ENCODE peak calls at places on chromosome 11, in five cellular contexts. U is glutamatergic neuron, C is B cell, J is astrocyte, E is activated B cell treated with CpG ODN at 0.5 μM for 24 hours. T is an unnamed sample.

GRCh38 chr11:35629914-35630313 is 11.7 kb downstream of the FJX1 start:
- DNase-seq in U (no peak), C (no peak), J (peak), E (no peak), T (no peak)

GRCh38 chr11:16775604-16776283 is 37.3 kb downstream of the C11orf58 start:
- DNase-seq in U (no peak), C (no peak), J (no peak), E (no peak), T (no peak)

GRCh38 chr11:32829157-32829679 is 509 bp upstream of the PRRG4 start:
- DNase-seq in U (no peak), C (no peak), J (no peak), E (no peak), T (no peak)

GRCh38 chr11:47441421-47441820 is 7.5 kb downstream of the RAPSN start:
- DNase-seq in U (no peak), C (no peak), J (no peak), E (no peak), T (no peak)

GRCh38 chr11:117866526-117866925 is 9.9 kb downstream of the FXYD6 start:
- DNase-seq in U (no peak), C (no peak), J (no peak), E (no peak), T (no peak)

GRCh38 chr11:20008190-20008801 is 152.0 kb downstream of the DBX1 start:
- DNase-seq in U (no peak), C (no peak), J (no peak), E (no peak), T (no peak)

GRCh38 chr11:102662607-102663006 is 37.5 kb upstream of the MMP20 start:
- DNase-seq in U (no peak), C (no peak), J (no peak), E (no peak), T (no peak)

GRCh38 chr11:70312401-70313357 is 42.2 kb downstream of the PPFIA1 start:
- DNase-seq in U (no peak), C (no peak), J (no peak), E (no peak), T (no peak)

GRCh38 chr11:112999518-112999917 is 38.3 kb downstream of the NCAM1 start:
- DNase-seq in U (peak), C (no peak), J (no peak), E (no peak), T (no peak)

GRCh38 chr11:5684627-5685362 is at the start of gene TRIM5:
- DNase-seq in U (peak), C (peak), J (peak), E (peak), T (no peak)

GRCh38 chr11:85394288-85394687 is 232.9 kb downstream of the DLG2 start:
- DNase-seq in U (no peak), C (no peak), J (no peak), E (no peak), T (no peak)

GRCh38 chr11:76455931-76456330 is 11.1 kb downstream of the EMSY start:
- DNase-seq in U (no peak), C (no peak), J (no peak), E (no peak), T (no peak)

GRCh38 chr11:45856044-45856468 is 8.8 kb downstream of the CRY2 start:
- DNase-seq in U (no peak), C (no peak), J (peak), E (no peak), T (no peak)

GRCh38 chr11:4882543-4882942 is 843 bp downstream of the OR51T1 start:
- DNase-seq in U (no peak), C (no peak), J (no peak), E (no peak), T (no peak)

GRCh38 chr11:85590848-85591483 is 36.2 kb downstream of the DLG2 start:
- DNase-seq in U (no peak), C (no peak), J (peak), E (no peak), T (no peak)

GRCh38 chr11:44564653-44565007 is 833 bp upstream of the CD82 start:
- DNase-seq in U (no peak), C (no peak), J (peak), E (no peak), T (no peak)

GRCh38 chr11:130653838-130654601 is 205.6 kb downstream of the ADAMTS15 start:
- DNase-seq in U (no peak), C (no peak), J (peak), E (no peak), T (no peak)

GRCh38 chr11:64490562-64491216 is 100.3 kb upstream of the SLC22A12 start:
- DNase-seq in U (no peak), C (no peak), J (no peak), E (no peak), T (no peak)

GRCh38 chr11:65130631-65131416 is 3.5 kb downstream of the SYVN1 start:
- DNase-seq in U (no peak), C (no peak), J (no peak), E (no peak), T (no peak)

GRCh38 chr11:1706634-1707400 is 9.8 kb downstream of the KRTAP5-6 start:
- DNase-seq in U (no peak), C (no peak), J (no peak), E (no peak), T (no peak)

GRCh38 chr11:130861283-130861682 is 55.0 kb downstream of the SNX19 start:
- DNase-seq in U (no peak), C (no peak), J (no peak), E (no peak), T (no peak)

GRCh38 chr11:12433571-12434061 is 56.2 kb downstream of the PARVA start:
- DNase-seq in U (no peak), C (no peak), J (peak), E (no peak), T (no peak)

GRCh38 chr11:20035701-20036601 is 124.3 kb downstream of the DBX1 start:
- DNase-seq in U (no peak), C (no peak), J (peak), E (no peak), T (no peak)

GRCh38 chr11:78022397-78023396 is at the start of gene KCTD14:
- DNase-seq in U (peak), C (no peak), J (no peak), E (no peak), T (no peak)

GRCh38 chr11:97118756-97119155 is 728.9 kb downstream of the JRKL start:
- DNase-seq in U (no peak), C (no peak), J (no peak), E (no peak), T (no peak)

GRCh38 chr11:11510939-11511338 is 110.9 kb downstream of the GALNT18 start:
- DNase-seq in U (peak), C (no peak), J (peak), E (no peak), T (no peak)

GRCh38 chr11:69064394-69064957 is 15.7 kb downstream of the TPCN2 start:
- DNase-seq in U (peak), C (no peak), J (no peak), E (no peak), T (no peak)

GRCh38 chr11:111441443-111441842 is 62.4 kb upstream of the POU2AF1 start:
- DNase-seq in U (no peak), C (no peak), J (peak), E (no peak), T (no peak)

GRCh38 chr11:1953489-1954284 is 6.6 kb downstream of the MRPL23 start:
- DNase-seq in U (no peak), C (peak), J (no peak), E (no peak), T (no peak)

GRCh38 chr11:32081129-32081641 is 9.7 kb upstream of the RCN1 start:
- DNase-seq in U (peak), C (no peak), J (peak), E (no peak), T (no peak)

DNA sequence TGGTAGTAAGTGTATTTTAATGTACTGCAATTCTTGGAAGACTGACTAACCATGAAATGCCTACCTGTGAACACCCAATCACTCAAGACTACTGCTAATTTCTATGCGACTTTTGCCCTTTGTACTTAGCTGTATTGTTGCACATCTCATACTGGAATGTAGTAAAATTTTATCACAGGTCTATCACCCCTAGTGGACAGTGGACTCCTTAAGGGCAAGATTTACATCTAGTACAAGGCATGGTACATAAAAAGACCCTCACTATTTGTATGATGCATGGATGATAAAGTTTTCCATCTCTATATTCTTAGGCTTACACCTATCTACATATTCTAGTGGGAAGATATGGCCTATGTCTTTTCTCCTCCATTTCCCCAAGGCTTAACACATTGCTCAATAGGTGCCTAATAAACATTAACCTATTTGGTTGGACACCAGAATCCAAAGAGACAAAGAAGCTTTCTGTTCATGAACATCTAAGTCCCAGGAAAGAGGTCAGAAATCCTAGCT is 26.1 kb downstream of the SERGEF start:
- DNase-seq in U (no peak), C (no peak), J (no peak), E (no peak), T (no peak)
- TF ChIP-seq CTCF in U (no peak), C (no peak), J (peak), E (no peak), T (no peak)

DNA sequence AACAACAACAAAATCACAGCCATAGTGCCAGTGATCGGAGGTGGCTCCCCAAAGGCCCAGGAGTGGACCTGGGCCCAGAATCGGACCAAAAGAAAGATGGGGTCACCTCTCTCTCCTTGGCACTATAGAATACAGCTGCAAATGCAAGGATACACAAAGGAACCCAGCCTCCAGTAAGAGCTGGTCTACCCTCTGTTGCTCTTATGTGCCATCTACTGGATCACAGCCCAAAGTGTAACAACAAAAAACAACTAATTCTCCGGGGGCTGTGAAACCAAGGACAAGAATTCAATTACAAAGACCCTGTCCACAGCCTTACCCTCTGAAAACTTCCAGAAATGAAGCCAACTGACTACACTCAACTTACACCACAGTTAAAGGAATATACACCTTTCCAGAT is 21.6 kb downstream of the OR8G5 start:
- DNase-seq in U (no peak), C (no peak), J (no peak), E (no peak), T (no peak)
- TF ChIP-seq CTCF in U (no peak), C (no peak), J (no peak), E (no peak), T (no peak)

GRCh38 chr11:10295056-10295901 is 1.3 kb upstream of the SBF2 start:
- DNase-seq in U (no peak), C (no peak), J (no peak), E (no peak), T (no peak)

GRCh38 chr11:10302294-10302743 is 2.6 kb upstream of the ADM start:
- DNase-seq in U (no peak), C (no peak), J (no peak), E (no peak), T (no peak)

GRCh38 chr11:10294289-10294953 is 402 bp upstream of the SBF2 start:
- DNase-seq in U (peak), C (no peak), J (no peak), E (no peak), T (no peak)

GRCh38 chr11:10301656-10302293 is 3.1 kb upstream of the ADM start:
- DNase-seq in U (no peak), C (no peak), J (peak), E (no peak), T (no peak)

GRCh38 chr11:10298342-10298741 is 4.3 kb upstream of the SBF2 start:
- DNase-seq in U (no peak), C (peak), J (peak), E (no peak), T (no peak)
- TF ChIP-seq CTCF in U (no peak), C (peak), J (peak), E (no peak), T (no peak)

GRCh38 chr11:14584595-14584994 is 59.0 kb upstream of the PDE3B start:
- DNase-seq in U (no peak), C (no peak), J (no peak), E (no peak), T (no peak)

GRCh38 chr11:14587203-14587602 is 56.4 kb upstream of the PDE3B start:
- DNase-seq in U (no peak), C (no peak), J (no peak), E (no peak), T (no peak)

GRCh38 chr11:14585438-14585837 is 58.2 kb upstream of the PDE3B start:
- DNase-seq in U (no peak), C (no peak), J (no peak), E (no peak), T (no peak)

GRCh38 chr11:14582835-14583234 is 60.8 kb upstream of the PDE3B start:
- DNase-seq in U (no peak), C (no peak), J (no peak), E (no peak), T (no peak)

GRCh38 chr11:14583252-14584105 is 60.1 kb upstream of the PDE3B start:
- DNase-seq in U (peak), C (no peak), J (no peak), E (no peak), T (no peak)
- TF ChIP-seq CTCF in U (no peak), C (no peak), J (no peak), E (no peak), T (no peak)

T was measured in D721Med.